ENCODE peak calls at places on chromosomes 5 and 9, in nine cellular contexts. One of them, this sample, is unnamed.

GRCh38 chr9:100027543-100027942 is 71.3 kb downstream of the ERP44 start:
- DNase-seq in trophoblast cell: no peak
- DNase-seq in GM23338: no peak
- DNase-seq in PC-9: no peak
- DNase-seq in GM23248: no peak
- DNase-seq in OCI-LY7: no peak
- DNase-seq in MM.1S: no peak
- DNase-seq in IMR-90: no peak
- DNase-seq in PC-3: no peak
- DNase-seq in this sample: no peak

GRCh38 chr9:134243778-134244467 is 79.6 kb upstream of the RNU6ATAC start:
- DNase-seq in trophoblast cell: peak; percentile 25
- DNase-seq in GM23338: no peak
- DNase-seq in PC-9: no peak
- DNase-seq in GM23248: peak; percentile 55
- DNase-seq in OCI-LY7: peak; percentile 86
- DNase-seq in MM.1S: peak; percentile 74
- DNase-seq in IMR-90: peak; percentile 59
- DNase-seq in PC-3: no peak
- DNase-seq in this sample: no peak

GRCh38 chr5:75818661-75819060 is 101.4 kb upstream of the POC5 start:
- DNase-seq in trophoblast cell: no peak
- DNase-seq in GM23338: no peak
- DNase-seq in PC-9: no peak
- DNase-seq in GM23248: no peak
- DNase-seq in OCI-LY7: no peak
- DNase-seq in MM.1S: no peak
- DNase-seq in IMR-90: no peak
- DNase-seq in PC-3: no peak
- DNase-seq in this sample: no peak

GRCh38 chr5:83562817-83563557 is 91.4 kb downstream of the VCAN start:
- DNase-seq in trophoblast cell: no peak
- DNase-seq in GM23338: no peak
- DNase-seq in PC-9: no peak
- DNase-seq in GM23248: peak; percentile 51
- DNase-seq in OCI-LY7: no peak
- DNase-seq in MM.1S: no peak
- DNase-seq in IMR-90: peak; percentile 41
- DNase-seq in PC-3: no peak
- DNase-seq in this sample: no peak

GRCh38 chr5:67983251-67983941 is 232.2 kb upstream of the PIK3R1 start:
- DNase-seq in trophoblast cell: no peak
- DNase-seq in GM23338: no peak
- DNase-seq in PC-9: no peak
- DNase-seq in GM23248: peak; percentile 84
- DNase-seq in OCI-LY7: no peak
- DNase-seq in MM.1S: no peak
- DNase-seq in IMR-90: peak; percentile 72
- DNase-seq in PC-3: peak; percentile 52
- DNase-seq in this sample: peak; percentile 53

GRCh38 chr9:69444021-69444420 is 119.0 kb downstream of the ENTREP1 start:
- DNase-seq in trophoblast cell: no peak
- DNase-seq in GM23338: no peak
- DNase-seq in PC-9: no peak
- DNase-seq in GM23248: peak; percentile 89
- DNase-seq in OCI-LY7: no peak
- DNase-seq in MM.1S: no peak
- DNase-seq in IMR-90: peak; percentile 79
- DNase-seq in PC-3: no peak
- DNase-seq in this sample: no peak

GRCh38 chr5:32541241-32541640 is 44.1 kb upstream of the SUB1 start:
- DNase-seq in trophoblast cell: no peak
- DNase-seq in GM23338: no peak
- DNase-seq in PC-9: no peak
- DNase-seq in GM23248: no peak
- DNase-seq in OCI-LY7: no peak
- DNase-seq in MM.1S: no peak
- DNase-seq in IMR-90: peak; percentile 22
- DNase-seq in PC-3: no peak
- DNase-seq in this sample: no peak

GRCh38 chr9:4277531-4277991 is 22.3 kb downstream of the GLIS3 start:
- DNase-seq in trophoblast cell: no peak
- DNase-seq in GM23338: peak; percentile 18
- DNase-seq in PC-9: no peak
- DNase-seq in GM23248: no peak
- DNase-seq in OCI-LY7: no peak
- DNase-seq in MM.1S: no peak
- DNase-seq in IMR-90: peak; percentile 14
- DNase-seq in PC-3: no peak
- DNase-seq in this sample: peak; percentile 31

GRCh38 chr5:171893290-171893890 is 107.8 kb downstream of the SMIM23 start:
- DNase-seq in trophoblast cell: peak; percentile 75
- DNase-seq in GM23338: no peak
- DNase-seq in PC-9: no peak
- DNase-seq in GM23248: peak; percentile 89
- DNase-seq in OCI-LY7: no peak
- DNase-seq in MM.1S: no peak
- DNase-seq in IMR-90: peak; percentile 81
- DNase-seq in PC-3: no peak
- DNase-seq in this sample: peak; percentile 35

GRCh38 chr9:124312290-124313265 is 54.8 kb downstream of the NEK6 start:
- DNase-seq in trophoblast cell: no peak
- DNase-seq in GM23338: peak; percentile 61
- DNase-seq in PC-9: no peak
- DNase-seq in GM23248: no peak
- DNase-seq in OCI-LY7: no peak
- DNase-seq in MM.1S: no peak
- DNase-seq in IMR-90: no peak
- DNase-seq in PC-3: no peak
- DNase-seq in this sample: no peak

GRCh38 chr5:143758750-143759149 is 53.2 kb upstream of the HMHB1 start:
- DNase-seq in trophoblast cell: no peak
- DNase-seq in GM23338: no peak
- DNase-seq in PC-9: no peak
- DNase-seq in GM23248: peak; percentile 76
- DNase-seq in OCI-LY7: no peak
- DNase-seq in MM.1S: no peak
- DNase-seq in IMR-90: peak; percentile 65
- DNase-seq in PC-3: no peak
- DNase-seq in this sample: no peak

GRCh38 chr5:35618297-35618636 is 604 bp downstream of the SPEF2 start:
- DNase-seq in trophoblast cell: no peak
- DNase-seq in GM23338: no peak
- DNase-seq in PC-9: no peak
- DNase-seq in GM23248: no peak
- DNase-seq in OCI-LY7: no peak
- DNase-seq in MM.1S: no peak
- DNase-seq in IMR-90: no peak
- DNase-seq in PC-3: peak; percentile 4
- DNase-seq in this sample: peak; percentile 72

GRCh38 chr9:88378317-88378716 is 9.9 kb upstream of the SPIN1 start:
- DNase-seq in trophoblast cell: no peak
- DNase-seq in GM23338: peak; percentile 91
- DNase-seq in PC-9: no peak
- DNase-seq in GM23248: peak; percentile 20
- DNase-seq in OCI-LY7: no peak
- DNase-seq in MM.1S: no peak
- DNase-seq in IMR-90: peak; percentile 17
- DNase-seq in PC-3: no peak
- DNase-seq in this sample: peak; percentile 49

GRCh38 chr5:52801329-52801728 is 13.6 kb downstream of the ITGA1 start:
- DNase-seq in trophoblast cell: peak; percentile 23
- DNase-seq in GM23338: peak; percentile 31
- DNase-seq in PC-9: no peak
- DNase-seq in GM23248: peak; percentile 42
- DNase-seq in OCI-LY7: peak; percentile 19
- DNase-seq in MM.1S: no peak
- DNase-seq in IMR-90: peak; percentile 46
- DNase-seq in PC-3: peak; percentile 24
- DNase-seq in this sample: no peak

GRCh38 chr5:96004754-96005153 is 43.1 kb upstream of the ELL2 start:
- DNase-seq in trophoblast cell: no peak
- DNase-seq in GM23338: no peak
- DNase-seq in PC-9: no peak
- DNase-seq in GM23248: peak; percentile 42
- DNase-seq in OCI-LY7: no peak
- DNase-seq in MM.1S: no peak
- DNase-seq in IMR-90: no peak
- DNase-seq in PC-3: no peak
- DNase-seq in this sample: no peak

GRCh38 chr9:137158625-137159024 is 11.2 kb downstream of the LRRC26 start:
- DNase-seq in trophoblast cell: no peak
- DNase-seq in GM23338: no peak
- DNase-seq in PC-9: no peak
- DNase-seq in GM23248: no peak
- DNase-seq in OCI-LY7: no peak
- DNase-seq in MM.1S: peak; percentile 3
- DNase-seq in IMR-90: no peak
- DNase-seq in PC-3: no peak
- DNase-seq in this sample: no peak
- H3K27ac ChIP-seq in trophoblast cell: no peak overlapping the region
- H3K27ac ChIP-seq in GM23338: no peak overlapping the region
- H3K27ac ChIP-seq in PC-9: no peak overlapping the region
- H3K27ac ChIP-seq in GM23248: no peak overlapping the region
- H3K27ac ChIP-seq in OCI-LY7: no peak overlapping the region
- H3K27ac ChIP-seq in MM.1S: no peak overlapping the region
- H3K27ac ChIP-seq in IMR-90: no peak overlapping the region
- H3K27ac ChIP-seq in PC-3: no peak overlapping the region
- H3K27ac ChIP-seq in this sample: no peak overlapping the region

GRCh38 chr5:10726179-10726912 is 34.7 kb downstream of the DAP start:
- DNase-seq in trophoblast cell: no peak
- DNase-seq in GM23338: no peak
- DNase-seq in PC-9: peak; percentile 29
- DNase-seq in GM23248: no peak
- DNase-seq in OCI-LY7: no peak
- DNase-seq in MM.1S: no peak
- DNase-seq in IMR-90: peak; percentile 53
- DNase-seq in PC-3: peak; percentile 49
- DNase-seq in this sample: no peak

GRCh38 chr5:10726913-10727517 is 34.0 kb downstream of the DAP start:
- DNase-seq in trophoblast cell: no peak
- DNase-seq in GM23338: no peak
- DNase-seq in PC-9: no peak
- DNase-seq in GM23248: no peak
- DNase-seq in OCI-LY7: no peak
- DNase-seq in MM.1S: no peak
- DNase-seq in IMR-90: no peak
- DNase-seq in PC-3: no peak
- DNase-seq in this sample: no peak

GRCh38 chr5:10723519-10723918 is 37.5 kb downstream of the DAP start:
- DNase-seq in trophoblast cell: no peak
- DNase-seq in GM23338: no peak
- DNase-seq in PC-9: no peak
- DNase-seq in GM23248: no peak
- DNase-seq in OCI-LY7: no peak
- DNase-seq in MM.1S: no peak
- DNase-seq in IMR-90: no peak
- DNase-seq in PC-3: no peak
- DNase-seq in this sample: no peak

GRCh38 chr5:10725636-10726035 is 35.4 kb downstream of the DAP start:
- DNase-seq in trophoblast cell: no peak
- DNase-seq in GM23338: no peak
- DNase-seq in PC-9: no peak
- DNase-seq in GM23248: no peak
- DNase-seq in OCI-LY7: no peak
- DNase-seq in MM.1S: no peak
- DNase-seq in IMR-90: no peak
- DNase-seq in PC-3: peak; percentile 72
- DNase-seq in this sample: no peak

DNA sequence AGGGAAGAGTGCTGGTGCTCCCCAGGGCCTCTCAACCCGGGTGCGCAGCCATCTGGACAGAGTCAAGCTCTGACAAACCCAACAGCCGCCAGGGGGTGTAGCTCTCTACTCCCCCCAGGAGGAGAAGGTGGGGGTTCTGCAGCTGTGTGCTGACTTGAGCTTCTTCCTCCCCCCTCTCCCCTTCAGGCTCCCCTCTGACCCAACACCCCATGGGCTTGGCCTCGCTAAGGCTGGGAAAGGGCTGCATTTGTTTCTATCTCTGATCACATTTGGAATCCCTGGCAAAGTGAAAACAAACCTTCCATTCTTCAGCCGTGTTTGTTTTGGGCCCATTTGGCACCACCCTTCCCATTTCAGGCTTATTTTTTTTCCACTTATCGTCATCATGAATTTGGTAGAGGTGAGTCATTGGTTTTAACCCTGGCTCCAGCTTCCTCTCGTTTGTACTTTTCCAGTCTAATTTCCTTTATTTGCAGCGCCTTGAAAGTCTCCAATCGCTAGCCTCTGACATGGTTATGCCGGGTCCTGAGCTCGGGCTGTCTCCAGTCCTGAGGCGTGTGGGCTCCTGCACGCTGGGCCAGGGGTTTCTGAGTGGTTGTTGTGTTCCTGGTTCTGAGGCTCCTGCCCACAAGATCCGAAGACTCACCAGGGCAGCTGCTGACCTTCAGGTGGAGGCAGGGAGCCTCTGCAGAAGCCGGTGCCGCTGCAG is 36.1 kb downstream of the DAP start:
- DNase-seq in trophoblast cell: no peak
- DNase-seq in GM23338: peak; percentile 54
- DNase-seq in PC-9: peak; percentile 86
- DNase-seq in GM23248: peak; percentile 88
- DNase-seq in OCI-LY7: no peak
- DNase-seq in MM.1S: no peak
- DNase-seq in IMR-90: peak; percentile 93
- DNase-seq in PC-3: peak; percentile 100
- DNase-seq in this sample: peak; percentile 89
- H2AFZ ChIP-seq in trophoblast cell: no peak overlapping the region
- H2AFZ ChIP-seq in GM23338: no peak overlapping the region
- H2AFZ ChIP-seq in PC-9: peak overlapping the region; percentile 5
- H2AFZ ChIP-seq in GM23248: peak overlapping the region; percentile 36
- H2AFZ ChIP-seq in OCI-LY7: no peak overlapping the region
- H2AFZ ChIP-seq in MM.1S: no peak overlapping the region
- H2AFZ ChIP-seq in IMR-90: peak overlapping the region; percentile 37
- H2AFZ ChIP-seq in PC-3: peak overlapping the region; percentile 10
- H2AFZ ChIP-seq in this sample: peak overlapping the region; percentile 53

GRCh38 chr5:40084614-40085013 is 595.1 kb upstream of the PTGER4 start:
- DNase-seq in trophoblast cell: no peak
- DNase-seq in GM23338: no peak
- DNase-seq in PC-9: no peak
- DNase-seq in GM23248: no peak
- DNase-seq in OCI-LY7: no peak
- DNase-seq in MM.1S: no peak
- DNase-seq in IMR-90: no peak
- DNase-seq in PC-3: no peak
- DNase-seq in this sample: no peak
- H3K4me2 ChIP-seq in trophoblast cell: no peak overlapping the region
- H3K4me2 ChIP-seq in GM23338: no peak overlapping the region
- H3K4me2 ChIP-seq in PC-9: no peak overlapping the region
- H3K4me2 ChIP-seq in GM23248: no peak overlapping the region
- H3K4me2 ChIP-seq in OCI-LY7: no peak overlapping the region
- H3K4me2 ChIP-seq in MM.1S: no peak overlapping the region
- H3K4me2 ChIP-seq in IMR-90: no peak overlapping the region
- H3K4me2 ChIP-seq in PC-3: no peak overlapping the region
- H3K4me2 ChIP-seq in this sample: no peak overlapping the region

DNA sequence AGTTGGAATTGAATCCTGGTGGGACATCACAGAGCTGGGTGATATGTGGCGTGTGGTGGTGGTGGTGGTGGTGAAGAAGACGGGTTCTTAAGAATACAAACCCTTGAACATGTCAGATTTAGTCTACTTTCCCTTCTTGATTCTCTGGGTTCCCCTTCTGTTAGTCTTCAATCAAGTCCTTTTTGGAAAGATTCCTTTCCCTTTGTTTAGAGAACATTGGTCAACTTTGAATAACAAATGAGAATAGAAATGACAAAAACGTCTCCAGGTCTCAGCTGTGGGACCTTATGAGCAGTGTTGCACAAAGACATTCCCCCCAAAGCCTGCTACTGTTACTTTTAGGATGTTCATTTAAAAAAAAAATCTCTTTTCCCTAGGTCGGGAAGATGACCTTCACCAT is 46.3 kb downstream of the MAP1B start:
- DNase-seq in trophoblast cell: no peak
- DNase-seq in GM23338: no peak
- DNase-seq in PC-9: no peak
- DNase-seq in GM23248: no peak
- DNase-seq in OCI-LY7: no peak
- DNase-seq in MM.1S: no peak
- DNase-seq in IMR-90: no peak
- DNase-seq in PC-3: no peak
- DNase-seq in this sample: no peak
- H3K27ac ChIP-seq in trophoblast cell: no peak overlapping the region
- H3K27ac ChIP-seq in GM23338: no peak overlapping the region
- H3K27ac ChIP-seq in PC-9: no peak overlapping the region
- H3K27ac ChIP-seq in GM23248: no peak overlapping the region
- H3K27ac ChIP-seq in OCI-LY7: no peak overlapping the region
- H3K27ac ChIP-seq in MM.1S: no peak overlapping the region
- H3K27ac ChIP-seq in IMR-90: no peak overlapping the region
- H3K27ac ChIP-seq in PC-3: no peak overlapping the region
- H3K27ac ChIP-seq in this sample: peak overlapping the region; percentile 71